ENCODE peak calls at places on chromosomes 4 and X, in ten cellular contexts. R is Peyer's patch, V is esophagus squamous epithelium, K is heart left ventricle, Q is upper lobe of left lung, A is transverse colon, M is tibial nerve, T is NB4, F is prostate gland, X is adrenal gland. L is an unnamed sample.

GRCh38 chr4:170214731-170215130 is 125.0 kb upstream of the AADAT start:
- DNase-seq in A (no peak), X (no peak), T (no peak), K (no peak), R (no peak), F (no peak), Q (no peak), V (no peak), M (no peak), L (no peak)

GRCh38 chr4:103867311-103867710 is 147.5 kb upstream of the TACR3 start:
- DNase-seq in K (no peak), V (no peak), T (no peak), R (no peak), M (no peak), F (no peak), Q (no peak), X (no peak), A (no peak), L (no peak)

GRCh38 chr4:152535236-152535902 is 523 bp downstream of the FBXW7 start:
- DNase-seq in F (no peak), Q (no peak), V (no peak), A (peak), K (no peak), T (peak), X (no peak), M (no peak), R (peak), L (no peak)

GRCh38 chr4:63787326-63787725 is 621.9 kb downstream of the TECRL start:
- DNase-seq in F (no peak), X (no peak), T (no peak), V (no peak), M (no peak), R (no peak), Q (no peak), A (no peak), K (no peak), L (no peak)

GRCh38 chr4:152738812-152739211 is 40.7 kb downstream of the TIGD4 start:
- DNase-seq in K (no peak), V (no peak), T (no peak), A (no peak), M (no peak), Q (no peak), R (no peak), F (no peak), X (no peak), L (no peak)

GRCh38 chr4:79421483-79421882 is 13.5 kb upstream of the GK2 start:
- DNase-seq in A (no peak), T (peak), K (no peak), F (no peak), R (no peak), Q (no peak), M (no peak), X (no peak), V (no peak), L (no peak)

GRCh38 chr4:60463846-60464502 is 736.2 kb upstream of the ADGRL3 start:
- DNase-seq in M (no peak), V (no peak), R (no peak), X (no peak), K (no peak), F (no peak), T (peak), A (no peak), Q (no peak), L (no peak)

GRCh38 chr4:25535278-25535677 is 120.4 kb upstream of the SLC34A2 start:
- DNase-seq in K (no peak), V (no peak), A (no peak), F (no peak), Q (no peak), M (no peak), X (no peak), T (no peak), R (no peak), L (no peak)

DNA sequence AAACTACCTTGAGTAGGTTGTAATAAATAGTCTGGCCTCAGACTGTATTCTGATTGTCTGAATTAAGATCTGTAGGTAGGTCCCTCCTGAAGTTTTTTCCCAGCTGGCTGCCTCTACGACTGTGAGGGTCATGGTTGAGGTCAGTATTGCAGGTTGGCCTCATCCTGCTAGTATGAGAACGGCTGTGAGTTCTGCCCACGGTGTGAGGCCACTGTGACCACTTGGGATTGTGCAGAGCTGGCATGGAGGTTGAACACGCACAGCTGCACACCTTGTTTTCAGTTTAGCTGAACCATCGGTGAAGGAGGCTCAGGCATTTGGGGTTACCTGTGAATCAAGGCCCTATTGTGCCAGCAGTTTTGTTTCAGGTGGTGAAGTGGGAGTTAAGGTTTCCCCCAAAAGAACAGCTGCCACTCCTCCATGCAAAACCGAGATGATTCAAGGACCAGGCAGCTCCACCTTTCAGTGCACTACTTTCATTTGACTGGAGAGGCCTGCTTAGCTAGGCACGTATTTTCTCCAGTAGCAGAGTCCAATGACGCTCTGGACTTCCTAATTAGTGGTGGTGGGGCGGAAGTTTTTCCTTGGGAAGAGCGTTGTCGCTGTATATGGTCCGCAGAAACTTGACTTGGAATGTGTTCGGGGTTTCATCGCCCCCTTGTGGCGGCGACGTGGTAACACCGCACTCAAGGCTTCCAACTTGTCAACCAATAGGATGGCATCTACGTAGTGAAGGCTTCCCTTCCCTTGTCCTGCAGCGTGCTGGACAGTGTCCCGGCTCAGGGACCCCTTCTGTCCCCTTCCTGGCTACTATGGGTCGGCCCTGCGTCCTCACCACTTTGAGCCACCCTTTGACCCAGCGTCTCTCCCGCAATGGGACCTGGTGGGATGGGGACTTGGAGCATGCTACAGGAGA is 13.8 kb downstream of the CMC4 start:
- DNase-seq in K (peak), M (peak), R (peak), T (peak), F (peak), V (no peak), A (peak), Q (peak), X (peak), L (peak)
- H3K4me3 ChIP-seq in K (no peak), M (no peak), R (peak), T (no peak), F (no peak), V (no peak), A (no peak), Q (no peak), X (no peak), L (no peak)

GRCh38 chr4:118883861-118884260 is 4.8 kb upstream of the SYNPO2 start:
- DNase-seq in M (no peak), F (no peak), R (no peak), K (no peak), Q (no peak), V (no peak), X (no peak), T (peak), A (no peak), L (no peak)
- TF ChIP-seq CTCF in M (no peak), F (no peak), R (no peak), K (no peak), Q (no peak), V (no peak), X (no peak), T (no peak), A (no peak), L (no peak)

DNA sequence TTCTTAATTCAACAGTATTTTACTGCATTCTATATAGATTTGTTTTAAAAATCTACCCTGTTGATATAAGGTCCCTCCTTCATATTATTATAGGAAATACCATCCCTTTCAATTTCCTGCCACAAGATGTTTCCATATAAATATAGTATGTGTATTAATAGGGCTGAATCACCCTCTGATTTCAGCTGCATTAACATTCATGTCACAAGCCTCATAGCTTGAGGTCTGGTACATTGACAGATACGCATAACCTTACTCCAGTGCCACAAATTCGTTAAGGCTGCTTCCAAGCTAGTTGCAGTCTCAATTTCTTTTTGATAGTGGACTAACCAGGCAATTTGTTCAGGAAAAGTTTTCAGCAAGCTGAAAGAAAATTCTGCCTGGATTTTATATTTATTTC is 128.4 kb downstream of the KLHL34 start:
- DNase-seq in K (no peak), Q (no peak), V (no peak), X (no peak), A (no peak), T (no peak), F (no peak), R (no peak), M (no peak), L (no peak)
- TF ChIP-seq POLR2A in K (no peak), Q (no peak), V (no peak), X (no peak), A (no peak), T (no peak), F (no peak), R (no peak), M (no peak), L (no peak)

DNA sequence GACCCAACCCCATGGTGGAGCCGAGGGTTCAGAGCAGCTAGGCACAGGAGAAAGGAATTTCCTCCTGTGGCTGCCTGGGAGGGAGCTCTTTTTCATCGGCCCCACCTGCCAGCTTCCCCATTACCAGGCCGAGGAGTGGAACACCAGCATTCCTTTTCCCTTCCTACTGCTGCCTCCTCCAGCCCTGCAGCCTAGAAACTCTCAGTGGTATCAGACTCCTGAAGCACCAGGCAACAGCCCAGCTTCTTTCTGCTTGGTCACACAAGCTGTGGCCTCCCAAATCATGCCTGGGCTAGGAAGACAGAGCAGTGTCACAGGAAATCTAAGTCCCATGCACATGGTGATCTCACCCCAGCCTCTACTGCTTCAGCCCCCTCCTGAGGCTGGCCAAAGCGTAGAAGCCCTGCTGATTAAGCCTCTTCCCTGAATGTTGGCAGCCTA is 30.1 kb downstream of the RTL5 start:
- DNase-seq in Q (no peak), V (no peak), X (no peak), R (no peak), F (no peak), T (peak), M (no peak), A (no peak), K (no peak), L (peak)
- H3K4me3 ChIP-seq in Q (no peak), V (no peak), X (no peak), R (no peak), F (no peak), T (peak), M (no peak), A (no peak), K (no peak), L (no peak)